ENCODE peak calls at places on chromosomes 13 and 19, in nine cellular contexts. Z, H, N, O, Q, E, L, V and C are unnamed samples.

GRCh38 chr13:44921478-44921877 is 67.8 kb downstream of the NUFIP1 start:
- DNase-seq in E (no peak), N (no peak), L (no peak), H (no peak), V (no peak), O (no peak), Q (no peak), Z (no peak), C (no peak)

GRCh38 chr13:28297341-28297740 is 159.0 kb downstream of the PAN3 start:
- DNase-seq in E (no peak), N (peak), V (no peak), H (no peak), O (no peak), Q (no peak), Z (no peak), L (no peak), C (no peak)

GRCh38 chr19:44876930-44877530 is 14.0 kb upstream of the TOMM40 start:
- DNase-seq in Q (no peak), O (no peak), E (no peak), N (peak), H (no peak), Z (no peak), L (no peak), V (no peak), C (peak)

GRCh38 chr13:58048670-58049069 is 417.1 kb downstream of the PCDH17 start:
- DNase-seq in Z (no peak), V (no peak), L (no peak), N (no peak), E (no peak), O (no peak), Q (peak), H (no peak), C (no peak)

GRCh38 chr19:6796278-6796677 is 23.8 kb downstream of the VAV1 start:
- DNase-seq in N (no peak), V (no peak), O (no peak), Z (no peak), Q (no peak), E (no peak), H (no peak), L (no peak), C (no peak)

GRCh38 chr19:46296722-46297431 is at the start of gene HIF3A:
- DNase-seq in Q (peak), V (no peak), L (peak), N (peak), O (peak), H (peak), Z (peak), E (peak), C (no peak)

GRCh38 chr19:58572818-58573657 is at the start of gene MZF1:
- DNase-seq in H (no peak), N (peak), L (peak), E (peak), Q (peak), Z (no peak), V (peak), O (no peak), C (peak)

GRCh38 chr13:89925107-89925506 is 1422.4 kb upstream of the MIR17HG start:
- DNase-seq in L (no peak), H (peak), O (peak), V (no peak), N (no peak), Q (peak), E (no peak), Z (peak), C (no peak)

GRCh38 chr19:35154535-35155406 is at the start of gene FXYD5:
- DNase-seq in L (peak), N (peak), O (peak), E (peak), Q (peak), Z (peak), V (peak), H (no peak), C (peak)

GRCh38 chr19:29671393-29672076 is 6.3 kb downstream of the PLEKHF1 start:
- DNase-seq in N (peak), E (peak), H (no peak), Q (peak), V (peak), Z (peak), O (peak), L (peak), C (peak)

GRCh38 chr13:23506821-23507210 is 63.4 kb upstream of the TNFRSF19 start:
- DNase-seq in E (no peak), N (peak), H (no peak), Q (peak), O (no peak), V (no peak), L (no peak), Z (no peak), C (no peak)

GRCh38 chr13:111846396-111847174 is 220.4 kb upstream of the SOX1 start:
- DNase-seq in H (peak), N (no peak), Q (no peak), L (no peak), O (peak), E (no peak), V (no peak), Z (peak), C (no peak)

GRCh38 chr19:16249826-16250434 is 52.2 kb downstream of the AP1M1 start:
- DNase-seq in O (no peak), N (no peak), Z (no peak), V (no peak), E (no peak), Q (peak), H (no peak), L (no peak), C (no peak)

GRCh38 chr13:98358933-98359332 is 181.9 kb upstream of the RNF113B start:
- DNase-seq in V (no peak), Q (no peak), H (no peak), L (no peak), N (no peak), E (no peak), Z (no peak), O (no peak), C (no peak)

GRCh38 chr13:42047561-42048322 is 706 bp upstream of the DGKH start:
- DNase-seq in O (peak), V (peak), H (peak), E (peak), Q (peak), N (peak), L (peak), Z (peak), C (peak)

GRCh38 chr13:91319996-91320395 is 27.5 kb upstream of the MIR17HG start:
- DNase-seq in E (no peak), L (no peak), Z (no peak), O (no peak), Q (no peak), H (no peak), V (no peak), N (no peak), C (no peak)

GRCh38 chr19:47035127-47035494 is 13.3 kb downstream of the TMEM160 start:
- DNase-seq in E (no peak), O (peak), Q (peak), V (peak), H (no peak), N (peak), Z (peak), L (no peak), C (no peak)

GRCh38 chr13:112807653-112808376 is 118.0 kb downstream of the ATP11A start:
- DNase-seq in Z (no peak), H (no peak), Q (no peak), V (no peak), N (no peak), L (no peak), O (no peak), E (no peak), C (no peak)

GRCh38 chr19:24074720-24075119 is 12.3 kb upstream of the ZNF254 start:
- DNase-seq in L (peak), Q (peak), E (no peak), N (peak), Z (no peak), H (no peak), O (no peak), V (no peak), C (no peak)

GRCh38 chr13:66556306-66556705 is 673.8 kb downstream of the PCDH9 start:
- DNase-seq in V (no peak), O (no peak), H (no peak), Z (no peak), L (no peak), N (no peak), Q (peak), E (no peak), C (no peak)

GRCh38 chr13:90974249-90974954 is 373.1 kb upstream of the MIR17HG start:
- DNase-seq in O (no peak), H (no peak), E (no peak), V (no peak), Q (no peak), L (no peak), N (no peak), Z (no peak), C (no peak)

GRCh38 chr19:40803857-40804782 is 5.1 kb downstream of the EGLN2 start:
- DNase-seq in N (no peak), O (no peak), Z (no peak), H (no peak), Q (no peak), V (peak), L (no peak), E (peak), C (peak)

GRCh38 chr19:23071087-23071511 is 45.7 kb upstream of the ZNF730 start:
- DNase-seq in Q (no peak), N (peak), Z (no peak), L (no peak), H (peak), O (peak), E (peak), V (peak), C (no peak)

GRCh38 chr13:50766043-50766442 is 77.4 kb downstream of the DLEU7 start:
- DNase-seq in V (no peak), L (no peak), N (no peak), Q (no peak), O (no peak), Z (no peak), H (no peak), E (no peak), C (no peak)

GRCh38 chr19:401836-402535 is 7.0 kb downstream of the C2CD4C start:
- DNase-seq in E (no peak), Z (peak), V (no peak), Q (no peak), N (no peak), O (peak), H (no peak), L (no peak), C (no peak)

GRCh38 chr13:106477303-106477702 is 58.2 kb downstream of the EFNB2 start:
- DNase-seq in E (no peak), H (no peak), Z (no peak), V (no peak), L (no peak), O (no peak), N (no peak), Q (no peak), C (no peak)

GRCh38 chr13:100809856-100810255 is 135.3 kb upstream of the TMTC4 start:
- DNase-seq in V (no peak), E (no peak), N (no peak), Z (peak), O (peak), L (no peak), H (peak), Q (no peak), C (no peak)

GRCh38 chr19:7355151-7355845 is 6.6 kb downstream of the ARHGEF18 start:
- DNase-seq in O (no peak), V (no peak), L (no peak), E (no peak), Q (peak), N (peak), H (no peak), Z (no peak), C (no peak)

GRCh38 chr19:29079331-29079730 is 133.6 kb downstream of the UQCRFS1 start:
- DNase-seq in N (no peak), E (no peak), L (no peak), Z (no peak), H (no peak), Q (no peak), V (no peak), O (no peak), C (no peak)